ENCODE peak calls at places on chromosomes 6 and 20, in seven cellular contexts. R, O, Z, U, J, C and K are unnamed samples.
A peak's percentile ranks its signal among the peaks of the same experiment; 100 is the strongest.

GRCh38 chr6:35487653-35488516 is 9.0 kb downstream of the TEAD3 start:
- DNase-seq in R (peak; percentile 43), O (peak; percentile 51), Z (no peak), U (no peak), J (no peak), C (peak; percentile 52), K (no peak)

GRCh38 chr20:50264534-50265145 is 74.0 kb downstream of the CEBPB start:
- DNase-seq in R (no peak), O (no peak), Z (no peak), U (peak; percentile 8), J (no peak), C (no peak), K (no peak)

GRCh38 chr20:2652724-2653510 is 485 bp downstream of the NOP56 start:
- DNase-seq in R (no peak), O (peak; percentile 56), Z (peak; percentile 37), U (no peak), J (peak; percentile 66), C (peak; percentile 13), K (no peak)

GRCh38 chr6:113719056-113719455 is 138.1 kb upstream of the MARCKS start:
- DNase-seq in R (no peak), O (peak; percentile 93), Z (no peak), U (no peak), J (no peak), C (peak; percentile 55), K (no peak)

GRCh38 chr6:43215066-43215465 is 14.2 kb downstream of the DNPH1 start:
- DNase-seq in R (no peak), O (no peak), Z (no peak), U (no peak), J (no peak), C (no peak), K (no peak)

GRCh38 chr6:42021847-42022754 is 28.2 kb upstream of the TAF8 start:
- DNase-seq in R (peak; percentile 83), O (no peak), Z (no peak), U (no peak), J (peak; percentile 96), C (no peak), K (peak; percentile 73)

GRCh38 chr20:25496165-25496967 is 88.9 kb downstream of the GINS1 start:
- DNase-seq in R (no peak), O (no peak), Z (no peak), U (no peak), J (no peak), C (no peak), K (no peak)

GRCh38 chr20:23257848-23258746 is 92.5 kb upstream of the NXT1 start:
- DNase-seq in R (no peak), O (no peak), Z (peak; percentile 34), U (no peak), J (no peak), C (peak; percentile 78), K (no peak)

GRCh38 chr20:5191829-5192569 is 65.2 kb downstream of the CDS2 start:
- DNase-seq in R (peak; percentile 57), O (peak; percentile 77), Z (peak; percentile 42), U (no peak), J (peak; percentile 50), C (peak; percentile 63), K (peak; percentile 70)

GRCh38 chr6:41696788-41697187 is 38.6 kb downstream of the TFEB start:
- DNase-seq in R (no peak), O (no peak), Z (no peak), U (no peak), J (no peak), C (no peak), K (no peak)

GRCh38 chr6:29814379-29815117 is 13.1 kb upstream of the HLA-G start:
- DNase-seq in R (no peak), O (no peak), Z (no peak), U (no peak), J (no peak), C (no peak), K (no peak)

GRCh38 chr20:36082516-36082915 is 72.0 kb upstream of the EPB41L1 start:
- DNase-seq in R (no peak), O (peak; percentile 74), Z (no peak), U (no peak), J (no peak), C (no peak), K (no peak)

GRCh38 chr6:80005406-80005805 is 957 bp downstream of the TTK start:
- DNase-seq in R (no peak), O (no peak), Z (no peak), U (no peak), J (no peak), C (no peak), K (no peak)
- H3K4me3 ChIP-seq in R (no peak overlapping the region), O (no peak overlapping the region), Z (no peak overlapping the region), U (peak overlapping the region; percentile 69), J (peak overlapping the region; percentile 63), C (peak overlapping the region; percentile 54), K (peak overlapping the region; percentile 82)

DNA sequence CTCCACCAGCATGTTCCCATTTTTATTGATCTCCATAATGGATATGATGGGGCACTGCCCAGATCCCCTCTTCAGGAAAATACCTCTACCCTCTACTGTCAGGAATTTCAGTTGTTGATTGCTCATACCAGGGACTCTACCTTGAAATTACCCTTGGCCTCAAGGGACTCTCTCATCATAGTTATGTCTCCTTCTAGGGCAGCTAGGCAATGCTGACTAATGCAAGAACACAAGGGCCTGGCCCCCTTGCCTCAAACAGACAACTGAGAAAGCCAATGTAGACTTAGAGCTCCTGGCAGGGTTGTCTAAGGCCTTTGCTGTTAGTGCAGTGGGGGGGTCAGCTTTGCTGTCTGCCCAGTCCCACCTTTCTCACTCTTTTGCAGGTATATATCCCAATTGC is 493.1 kb downstream of the BTBD3 start:
- DNase-seq in R (no peak), O (no peak), Z (no peak), U (no peak), J (no peak), C (peak; percentile 36), K (no peak)
- H3K9me3 ChIP-seq in R (no peaks in the 10 kb centered on the region), O (no peaks in the 10 kb centered on the region), Z (no peaks in the 10 kb centered on the region), U (no peaks in the 10 kb centered on the region), J (no peaks in the 10 kb centered on the region), C (peaks cover 23% of the 10 kb centered on the region), K (peaks cover 11% of the 10 kb centered on the region)

DNA sequence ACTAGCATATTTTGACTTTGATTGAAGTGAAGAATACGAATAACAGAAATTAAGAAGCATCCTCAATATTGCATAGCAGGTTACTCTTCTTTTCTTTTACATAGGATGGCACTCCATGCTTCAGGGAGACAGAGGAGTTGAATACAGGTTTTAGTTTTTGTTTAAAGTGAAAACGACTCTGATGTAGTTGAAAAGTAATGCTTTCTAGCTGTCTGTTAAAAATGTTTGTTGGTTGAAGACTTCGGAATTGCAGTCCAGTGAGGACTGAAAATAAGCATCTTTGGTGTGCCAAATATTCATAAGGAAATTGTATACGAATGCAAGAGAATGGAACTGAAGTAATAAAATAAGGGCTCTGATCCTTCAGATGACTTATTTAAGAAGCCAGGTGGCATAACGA is 618 bp upstream of the SLC16A10 start:
- DNase-seq in R (no peak), O (no peak), Z (no peak), U (no peak), J (no peak), C (no peak), K (no peak)
- H3K4me3 ChIP-seq in R (peak overlapping the region; percentile 66), O (peak overlapping the region; percentile 68), Z (peak overlapping the region; percentile 78), U (peak overlapping the region; percentile 68), J (peak overlapping the region; percentile 45), C (no peak overlapping the region), K (peak overlapping the region; percentile 88)

GRCh38 chr6:98463629-98464028 is 370.7 kb upstream of the POU3F2 start:
- DNase-seq in R (no peak), O (no peak), Z (no peak), U (no peak), J (no peak), C (no peak), K (no peak)
- H3K9me3 ChIP-seq in R (no peaks in the 10 kb centered on the region), O (no peaks in the 10 kb centered on the region), Z (no peaks in the 10 kb centered on the region), U (no peaks in the 10 kb centered on the region), J (no peaks in the 10 kb centered on the region), C (no peaks in the 10 kb centered on the region), K (no peaks in the 10 kb centered on the region)

DNA sequence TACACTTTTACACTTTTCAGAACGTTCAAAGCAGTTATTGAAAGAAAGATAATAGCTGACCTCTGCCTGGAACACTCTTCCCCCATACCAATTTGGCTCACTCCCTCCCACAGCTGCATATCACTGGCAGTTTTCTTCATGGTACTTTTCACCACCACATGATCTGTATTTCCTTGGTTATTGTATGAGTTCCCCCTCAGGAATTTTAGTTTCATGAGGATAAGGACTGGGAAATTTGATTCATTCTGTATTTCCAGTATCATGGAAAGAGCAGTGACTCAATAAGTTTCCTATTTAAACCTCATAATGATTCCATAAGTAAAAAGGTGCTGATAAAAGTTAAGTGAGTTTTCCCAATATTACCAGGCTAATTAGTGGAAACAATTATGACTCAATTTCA is 16.0 kb downstream of the HTR1B start:
- DNase-seq in R (no peak), O (no peak), Z (no peak), U (no peak), J (no peak), C (no peak), K (no peak)
- H3K4me3 ChIP-seq in R (no peak overlapping the region), O (no peak overlapping the region), Z (no peak overlapping the region), U (no peak overlapping the region), J (no peak overlapping the region), C (no peak overlapping the region), K (no peak overlapping the region)

DNA sequence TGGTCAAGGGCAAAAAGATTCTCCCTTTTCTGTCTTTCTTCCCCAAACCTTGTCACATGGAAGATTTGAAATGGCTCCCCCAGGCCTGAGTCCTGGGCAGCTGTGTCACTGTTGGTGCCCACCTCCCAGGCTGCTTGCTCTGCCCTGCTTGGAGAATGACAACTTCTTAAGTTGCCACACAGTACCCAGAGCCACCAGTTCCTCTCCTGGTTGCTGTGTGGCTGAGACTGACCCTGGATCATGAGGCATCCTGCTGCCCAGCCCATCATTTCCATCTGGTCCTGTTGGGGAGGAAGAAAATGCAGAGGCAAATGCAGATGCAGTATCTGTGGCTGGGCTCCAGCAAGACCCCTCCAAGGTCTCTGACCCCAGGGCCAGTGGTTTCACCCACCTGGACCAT is 113.7 kb downstream of the PHACTR3 start:
- DNase-seq in R (no peak), O (no peak), Z (no peak), U (no peak), J (no peak), C (no peak), K (no peak)
- H3K9me3 ChIP-seq in R (no peaks in the 10 kb centered on the region), O (no peaks in the 10 kb centered on the region), Z (no peaks in the 10 kb centered on the region), U (no peaks in the 10 kb centered on the region), J (no peaks in the 10 kb centered on the region), C (no peaks in the 10 kb centered on the region), K (no peaks in the 10 kb centered on the region)

DNA sequence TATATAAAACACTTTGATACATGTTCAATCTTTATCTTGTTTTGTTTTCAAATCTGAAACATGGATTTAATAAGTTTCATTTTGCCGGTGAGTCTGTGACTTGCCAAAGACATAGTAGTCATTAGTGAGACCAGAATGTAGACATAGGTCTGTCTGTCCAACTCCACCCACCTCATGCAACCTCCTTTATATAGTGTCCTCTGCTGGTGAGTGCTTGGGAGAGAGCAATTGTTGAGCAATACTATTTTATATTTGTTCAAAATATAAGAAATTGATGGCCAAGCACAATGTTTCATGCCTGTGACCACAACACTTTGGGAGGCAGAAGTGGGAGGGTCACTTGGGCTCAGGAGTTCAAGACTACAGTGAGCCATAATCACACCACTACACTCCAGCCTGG is 10.8 kb upstream of the LY86 start:
- DNase-seq in R (no peak), O (no peak), Z (no peak), U (no peak), J (no peak), C (no peak), K (no peak)
- H3K4me3 ChIP-seq in R (no peak overlapping the region), O (no peak overlapping the region), Z (no peak overlapping the region), U (no peak overlapping the region), J (no peak overlapping the region), C (no peak overlapping the region), K (no peak overlapping the region)

GRCh38 chr6:31339210-31339609 is 17.8 kb downstream of the HLA-B start:
- DNase-seq in R (no peak), O (no peak), Z (no peak), U (no peak), J (no peak), C (no peak), K (no peak)
- H3K9me3 ChIP-seq in R (peaks cover 11% of the 10 kb centered on the region), O (peaks cover 1% of the 10 kb centered on the region), Z (no peaks in the 10 kb centered on the region), U (peaks cover 3% of the 10 kb centered on the region), J (peaks cover 15% of the 10 kb centered on the region), C (peaks cover 4% of the 10 kb centered on the region), K (peaks cover 28% of the 10 kb centered on the region)

GRCh38 chr6:122048570-122048969 is 350.9 kb upstream of the HSF2 start:
- DNase-seq in R (no peak), O (no peak), Z (no peak), U (no peak), J (no peak), C (no peak), K (no peak)
- H3K4me3 ChIP-seq in R (no peak overlapping the region), O (no peak overlapping the region), Z (peak overlapping the region; percentile 30), U (no peak overlapping the region), J (no peak overlapping the region), C (no peak overlapping the region), K (no peak overlapping the region)